ENCODE peak calls at places on chromosomes 16 and 17, in four cellular contexts. X is K562, H is HCT116, F is HepG2. E is an unnamed sample. For H3K27me3, the result is how much of the 10 kb centered on the place peaks cover.

GRCh38 chr16:88706288-88706964 is at the start of the genes CTU2 and RNF166:
- DNase-seq in X (peak), H (peak), F (peak), E (peak)

GRCh38 chr16:24013733-24014645 is 178.2 kb downstream of the PRKCB start:
- DNase-seq in X (no peak), H (no peak), F (no peak), E (no peak)

GRCh38 chr16:24954137-24954536 is 61.0 kb downstream of the ARHGAP17 start:
- DNase-seq in X (no peak), H (no peak), F (no peak), E (no peak)

GRCh38 chr17:69327060-69327831 is at the start of gene ABCA5:
- DNase-seq in X (peak), H (peak), F (peak), E (peak)

GRCh38 chr16:30009085-30009862 is 1.6 kb downstream of the DOC2A start:
- DNase-seq in X (no peak), H (no peak), F (no peak), E (no peak)

GRCh38 chr17:7261377-7262191 is 694 bp downstream of the CLDN7 start:
- DNase-seq in X (no peak), H (no peak), F (no peak), E (no peak)

GRCh38 chr16:12061336-12062055 is 85.0 kb downstream of the SNX29 start:
- DNase-seq in X (no peak), H (no peak), F (no peak), E (no peak)

GRCh38 chr16:25135239-25135878 is 23.8 kb downstream of the LCMT1 start:
- DNase-seq in X (no peak), H (no peak), F (peak), E (no peak)

GRCh38 chr16:89921699-89922476 is 1.3 kb upstream of the TUBB3 start:
- DNase-seq in X (peak), H (peak), F (peak), E (no peak)

GRCh38 chr16:4032768-4033167 is 83.5 kb downstream of the ADCY9 start:
- DNase-seq in X (no peak), H (no peak), F (no peak), E (no peak)

GRCh38 chr17:58262149-58262548 is 18.6 kb downstream of the MPO start:
- DNase-seq in X (no peak), H (no peak), F (no peak), E (no peak)

GRCh38 chr17:44830359-44831269 is 527 bp upstream of the GJC1 start:
- DNase-seq in X (no peak), H (no peak), F (no peak), E (peak)

GRCh38 chr17:82490512-82491195 is 28.9 kb upstream of the FOXK2 start:
- DNase-seq in X (no peak), H (no peak), F (no peak), E (no peak)

GRCh38 chr16:89102035-89102776 is 8.6 kb downstream of the ACSF3 start:
- DNase-seq in X (no peak), H (no peak), F (no peak), E (no peak)

GRCh38 chr16:86925067-86925791 is 346.9 kb downstream of the FOXL1 start:
- DNase-seq in X (peak), H (no peak), F (no peak), E (no peak)

GRCh38 chr16:67055712-67056487 is 27.0 kb downstream of the CBFB start:
- DNase-seq in X (peak), H (no peak), F (peak), E (no peak)

GRCh38 chr17:43169561-43170139 is 1.4 kb upstream of the NBR1 start:
- DNase-seq in X (peak), H (no peak), F (peak), E (no peak)

GRCh38 chr16:64391009-64391663 is 730.7 kb downstream of the CDH11 start:
- DNase-seq in X (no peak), H (no peak), F (peak), E (no peak)

GRCh38 chr16:11668590-11669379 is 530 bp downstream of the SNN start:
- DNase-seq in X (no peak), H (no peak), F (no peak), E (no peak)

GRCh38 chr17:35243459-35244204 is 760 bp downstream of the SLFN5 start:
- DNase-seq in X (no peak), H (no peak), F (no peak), E (peak)

GRCh38 chr17:59914274-59914854 is 21.4 kb downstream of the RPS6KB1 start:
- DNase-seq in X (peak), H (peak), F (peak), E (no peak)

GRCh38 chr17:50361561-50362480 is 11.2 kb downstream of the MRPL27 start:
- DNase-seq in X (peak), H (peak), F (peak), E (peak)

GRCh38 chr17:21360048-21360447 is 16.1 kb upstream of the KCNJ12 start:
- DNase-seq in X (no peak), H (no peak), F (no peak), E (no peak)

GRCh38 chr17:2828396-2829038 is 32.3 kb downstream of the RAP1GAP2 start:
- DNase-seq in X (peak), H (peak), F (peak), E (peak)

GRCh38 chr17:61400058-61400785 is 579 bp downstream of the TBX2 start:
- DNase-seq in X (no peak), H (no peak), F (no peak), E (peak)

GRCh38 chr17:61401280-61402072 is 1.8 kb downstream of the TBX2 start:
- DNase-seq in X (no peak), H (no peak), F (no peak), E (peak)

GRCh38 chr17:61398721-61399130 is 917 bp upstream of the TBX2 start:
- DNase-seq in X (no peak), H (no peak), F (no peak), E (no peak)

GRCh38 chr17:61400786-61401279 is 1.2 kb downstream of the TBX2 start:
- DNase-seq in X (no peak), H (no peak), F (no peak), E (no peak)

DNA sequence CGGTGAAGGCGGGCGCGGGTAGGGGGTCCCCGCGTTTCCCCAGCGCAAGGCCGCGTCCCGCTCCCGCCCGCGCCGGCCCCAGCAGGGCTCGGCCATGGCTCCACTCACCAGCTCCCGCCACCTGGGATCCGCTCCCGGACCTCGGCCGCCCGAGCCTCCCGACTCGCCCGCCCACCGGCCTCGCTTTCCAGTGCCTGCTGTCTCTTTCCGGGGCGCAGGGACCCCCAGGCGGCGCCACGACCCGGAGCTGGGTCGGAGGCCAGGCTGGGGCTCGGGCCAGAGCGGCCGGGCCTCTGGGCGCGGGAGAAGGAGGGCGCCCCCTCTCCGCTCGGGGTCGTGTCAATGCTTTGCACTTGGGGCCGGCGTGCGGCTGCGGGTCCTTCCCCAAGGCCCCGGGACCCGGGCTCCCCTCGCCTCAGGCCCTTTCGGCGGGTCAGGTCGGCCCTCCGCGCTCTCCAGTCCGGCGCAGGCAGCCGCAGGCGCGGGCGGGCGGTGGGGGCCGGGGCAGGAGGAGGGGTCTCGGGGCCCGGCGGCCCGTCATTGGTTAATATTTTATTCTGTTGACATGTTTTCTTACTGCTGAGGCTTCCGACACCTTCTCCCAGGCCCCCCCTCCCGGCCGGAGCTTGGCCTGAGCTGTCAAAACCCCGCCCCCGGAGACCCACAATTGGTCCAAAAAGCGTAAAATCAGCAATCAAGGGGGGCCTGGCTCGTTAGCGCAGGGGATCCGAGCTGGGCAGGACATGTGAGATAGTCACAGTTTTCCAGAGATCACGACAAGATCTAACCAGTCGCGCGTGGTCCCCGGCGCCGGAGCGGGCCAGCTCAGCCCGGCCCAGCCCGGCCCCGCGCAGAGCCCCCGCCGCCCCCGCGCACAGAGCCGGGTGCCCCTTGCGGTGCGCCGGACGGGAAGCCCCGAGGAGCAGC is at the start of gene TBX2:
- DNase-seq in X (no peak), H (no peak), F (peak), E (no peak)
- TF ChIP-seq SRF in X (no peak), H (no peak), F (no peak), E (no peak)

DNA sequence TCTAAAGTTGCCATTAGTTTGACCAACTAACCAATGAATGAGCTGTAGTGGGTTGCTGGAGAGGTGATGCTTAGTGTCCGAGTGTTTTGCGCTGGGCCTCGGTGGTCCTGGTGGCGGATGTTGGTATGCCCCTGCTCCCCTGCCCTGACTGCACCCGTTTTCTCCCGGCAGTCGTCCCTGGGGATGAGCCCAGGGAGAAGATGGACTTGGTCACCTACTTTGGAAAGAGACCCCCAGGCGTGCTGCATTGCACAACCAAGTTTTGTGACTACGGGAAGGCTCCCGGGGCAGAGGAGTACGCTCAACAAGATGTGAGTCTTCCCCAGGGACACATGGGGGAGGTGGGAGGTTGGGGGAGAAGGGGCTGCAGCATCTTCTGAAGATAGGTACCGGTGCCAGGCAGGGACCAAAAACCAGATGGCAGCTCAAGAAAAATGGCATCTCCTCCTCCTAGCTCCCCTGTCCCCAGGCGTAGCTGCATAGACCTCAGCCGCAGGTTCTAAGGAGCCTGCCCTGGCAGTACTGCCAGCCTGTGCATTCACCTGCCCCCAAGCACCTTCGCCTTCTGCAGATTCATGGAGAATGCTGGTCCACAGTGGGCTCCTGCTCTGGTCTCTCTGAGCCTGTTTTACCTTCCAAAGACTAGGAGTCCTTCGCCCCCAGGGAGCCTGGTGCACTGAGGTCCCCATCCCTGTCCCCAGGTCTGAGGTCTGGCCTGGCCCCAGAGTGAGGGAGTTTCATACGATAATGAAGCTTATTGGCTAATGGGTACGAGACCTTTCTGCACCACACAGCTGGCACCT is 5.3 kb downstream of the CNP start:
- DNase-seq in X (no peak), H (no peak), F (no peak), E (no peak)
- TF ChIP-seq FOSL1 in X (no peak), H (no peak), F (no peak), E (no peak)

DNA sequence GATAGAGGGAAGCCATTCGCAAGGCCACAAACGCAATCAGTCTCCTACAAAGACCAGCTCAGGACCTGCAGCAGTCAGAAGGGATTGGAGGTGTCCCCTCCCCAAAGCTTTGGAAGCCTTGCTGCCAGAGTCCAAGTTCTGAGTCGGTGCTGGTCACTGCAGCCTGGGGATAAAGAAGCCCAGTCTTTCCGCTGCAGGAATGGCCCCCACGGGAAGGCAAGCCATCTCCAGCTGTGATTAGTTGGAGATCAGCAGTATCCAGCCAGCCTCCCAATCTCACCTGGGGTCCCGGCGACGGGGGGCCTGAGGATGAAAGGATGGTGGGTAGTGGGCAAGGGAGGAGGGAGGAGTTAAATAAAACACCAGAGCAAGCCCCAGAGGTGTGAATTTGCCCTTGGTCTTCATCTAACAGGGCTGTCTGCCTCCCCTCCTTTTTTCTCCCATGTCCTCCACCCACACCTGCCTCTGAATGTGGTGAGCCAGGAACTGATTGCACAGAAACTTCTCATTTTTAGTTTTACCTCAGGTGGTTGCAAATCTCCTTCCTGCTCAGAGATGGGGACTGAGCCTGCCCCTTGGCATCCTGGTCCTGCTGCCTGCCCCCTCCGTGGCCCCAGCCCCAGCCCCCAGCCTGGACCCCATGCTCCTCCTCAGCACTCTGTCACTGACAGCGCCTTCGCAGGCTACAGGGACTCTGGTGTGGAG is 262.8 kb upstream of the SDK2 start:
- DNase-seq in X (no peak), H (no peak), F (no peak), E (no peak)
- H3K27me3 ChIP-seq in X (under half), H (half or more), F (under half), E (under half)

DNA sequence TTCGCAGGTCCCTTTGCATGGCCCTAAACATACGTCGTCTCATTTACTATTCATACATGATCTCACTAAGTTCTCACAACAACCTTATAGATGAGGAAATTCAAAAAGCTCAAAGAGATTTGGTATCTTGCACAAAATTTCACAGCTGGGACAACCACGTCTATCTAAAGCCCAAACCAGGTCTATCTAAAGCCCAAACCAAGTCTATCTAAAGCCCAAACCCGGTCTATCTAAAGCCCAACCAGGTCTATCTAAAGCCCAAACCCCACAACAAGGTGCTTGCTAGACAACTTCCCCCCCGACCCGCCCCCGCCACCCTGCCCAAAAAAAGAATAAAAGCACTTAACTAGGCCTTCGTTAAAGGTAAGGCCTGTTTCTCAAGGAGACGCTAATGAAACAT is 174.9 kb downstream of the VPS53 start:
- DNase-seq in X (no peak), H (no peak), F (no peak), E (no peak)
- TF ChIP-seq SRF in X (no peak), H (no peak), F (no peak), E (no peak)

DNA sequence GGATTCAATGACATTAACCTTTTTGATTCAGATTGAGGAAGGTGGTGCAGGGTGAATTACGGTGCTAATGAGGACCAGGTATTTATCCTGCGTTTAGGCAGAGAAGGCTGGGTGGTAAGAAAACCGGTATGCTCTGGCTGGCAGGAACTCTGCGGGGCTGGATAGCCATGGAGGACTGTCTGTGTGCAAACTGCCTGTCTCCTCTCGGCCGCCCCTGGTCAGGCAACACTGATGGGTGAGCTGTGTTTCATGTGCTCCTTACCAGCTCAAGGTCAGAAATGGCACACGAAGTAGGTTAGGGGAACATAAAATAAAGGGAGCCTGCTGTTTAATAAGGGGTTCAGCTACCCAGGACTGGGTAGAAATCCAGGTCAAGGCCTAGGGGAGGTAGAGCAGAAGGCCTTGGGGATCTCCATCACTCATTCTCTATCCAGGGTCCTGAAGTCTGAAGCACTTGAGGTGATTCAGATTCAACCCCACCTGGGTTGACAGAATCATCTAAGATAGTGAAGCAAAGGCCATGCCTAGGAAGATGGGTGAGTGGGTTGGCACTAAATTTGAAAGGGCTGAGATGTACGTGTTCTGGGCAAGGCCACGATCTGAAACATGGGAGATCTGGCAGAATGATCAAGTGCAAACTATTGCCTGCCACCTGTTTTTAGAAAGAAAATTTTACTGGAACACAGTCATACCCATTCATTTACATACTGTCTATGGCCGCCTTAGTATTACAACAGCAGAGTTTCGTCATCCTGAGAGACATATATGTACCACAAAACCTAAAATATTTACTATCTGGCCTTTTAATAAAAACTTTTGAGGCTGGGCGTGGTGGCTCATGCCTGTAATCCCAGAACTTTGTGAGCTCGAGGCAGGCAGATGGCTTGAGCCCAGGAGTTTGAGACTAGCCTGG is 292.5 kb downstream of the XYLT1 start:
- DNase-seq in X (no peak), H (no peak), F (no peak), E (no peak)
- TF ChIP-seq FOSL1 in X (no peak), H (no peak), F (no peak), E (no peak)

DNA sequence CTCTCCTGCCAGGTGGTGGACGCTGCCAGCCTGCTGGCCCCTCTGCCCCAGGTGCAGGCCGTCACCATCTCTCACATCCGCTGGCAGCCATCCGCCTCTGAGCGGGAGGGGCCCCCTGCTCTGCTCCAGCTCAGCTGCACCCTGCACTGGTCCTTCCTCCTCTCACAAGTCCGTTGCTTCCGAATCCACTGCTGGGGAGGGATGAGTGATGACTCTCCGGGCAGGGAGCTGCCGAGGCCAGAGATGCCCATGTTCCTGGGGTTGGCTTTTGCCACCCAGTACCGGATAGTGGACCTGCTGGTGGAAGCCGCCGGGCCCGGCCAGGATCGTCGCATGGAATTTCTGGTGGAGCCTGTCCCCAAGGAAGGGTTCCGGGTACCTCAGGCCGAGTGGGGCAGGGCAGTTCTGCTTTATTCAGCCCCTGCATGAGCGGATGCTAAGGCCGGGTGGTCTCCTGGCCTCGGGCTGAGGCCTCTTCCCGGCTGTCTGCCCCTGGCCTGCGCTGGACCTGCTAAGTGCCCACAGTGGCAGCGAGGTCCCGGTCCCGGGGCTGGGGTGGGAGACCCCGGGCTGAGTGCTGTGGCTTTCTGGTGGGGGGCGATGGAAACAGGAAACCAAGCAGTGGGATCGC is 11.4 kb downstream of the ENGASE start:
- DNase-seq in X (no peak), H (no peak), F (no peak), E (no peak)
- H3K27me3 ChIP-seq in X (under half), H (under half), F (under half), E (under half)

GRCh38 chr17:79812969-79813825 is 16.3 kb upstream of the CBX8 start:
- DNase-seq in X (peak), H (no peak), F (no peak), E (peak)

GRCh38 chr17:79811036-79811887 is 14.4 kb upstream of the CBX8 start:
- DNase-seq in X (peak), H (peak), F (peak), E (no peak)

GRCh38 chr17:79812206-79812968 is 15.5 kb upstream of the CBX8 start:
- DNase-seq in X (no peak), H (no peak), F (no peak), E (peak)

GRCh38 chr17:79810138-79811027 is 13.5 kb upstream of the CBX8 start:
- DNase-seq in X (peak), H (peak), F (peak), E (no peak)

DNA sequence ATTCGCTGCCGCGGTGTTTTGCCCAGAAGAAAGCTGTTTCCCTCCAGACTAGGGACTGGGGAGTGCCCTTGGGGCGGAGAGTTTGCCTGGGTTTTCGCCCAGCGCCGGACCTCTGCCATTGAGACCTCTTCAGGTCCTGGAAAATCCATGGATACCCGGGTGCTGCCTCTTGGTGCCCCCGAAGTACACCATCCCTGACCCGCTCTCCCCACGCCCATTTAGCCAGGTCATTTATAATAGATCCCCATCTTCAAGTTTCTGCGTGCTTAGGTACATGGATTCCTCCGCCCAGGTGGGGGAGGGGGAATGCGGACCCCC is 15.0 kb upstream of the CBX8 start:
- DNase-seq in X (no peak), H (no peak), F (no peak), E (no peak)
- TF ChIP-seq SRF in X (no peak), H (no peak), F (no peak), E (no peak)